ENCODE peak calls at places on chromosomes 6 and 20, in nine cellular contexts. One of them, this sample, is unnamed.

GRCh38 chr6:32973144-32973854 is 4.9 kb downstream of the BRD2 start:
- DNase-seq in CD8-positive, alpha-beta T cell: peak
- DNase-seq in WERI-Rb-1: peak
- DNase-seq in mesenchymal stem cell: peak
- DNase-seq in fibroblast of the aortic adventitia: peak
- DNase-seq in IMR-90: peak
- DNase-seq in breast epithelium: no peak
- DNase-seq in CD4-positive, CD25-positive, alpha-beta regulatory T cell: peak
- DNase-seq in PC-3: peak
- DNase-seq in this sample: peak

GRCh38 chr6:84773431-84774173 is 9.2 kb upstream of the TBX18 start:
- DNase-seq in fibroblast of the aortic adventitia: no peak
- DNase-seq in breast epithelium: no peak
- DNase-seq in CD4-positive, CD25-positive, alpha-beta regulatory T cell: no peak
- DNase-seq in mesenchymal stem cell: peak
- DNase-seq in PC-3: no peak
- DNase-seq in CD8-positive, alpha-beta T cell: no peak
- DNase-seq in IMR-90: no peak
- DNase-seq in WERI-Rb-1: peak
- DNase-seq in this sample: no peak

GRCh38 chr6:22248513-22249308 is 48.1 kb downstream of the PRL start:
- DNase-seq in WERI-Rb-1: no peak
- DNase-seq in CD4-positive, CD25-positive, alpha-beta regulatory T cell: no peak
- DNase-seq in breast epithelium: no peak
- DNase-seq in IMR-90: peak
- DNase-seq in CD8-positive, alpha-beta T cell: no peak
- DNase-seq in PC-3: peak
- DNase-seq in fibroblast of the aortic adventitia: peak
- DNase-seq in mesenchymal stem cell: peak
- DNase-seq in this sample: no peak

GRCh38 chr6:129774697-129775447 is 64.9 kb upstream of the ARHGAP18 start:
- DNase-seq in CD4-positive, CD25-positive, alpha-beta regulatory T cell: peak
- DNase-seq in PC-3: peak
- DNase-seq in CD8-positive, alpha-beta T cell: peak
- DNase-seq in IMR-90: peak
- DNase-seq in WERI-Rb-1: peak
- DNase-seq in fibroblast of the aortic adventitia: peak
- DNase-seq in mesenchymal stem cell: peak
- DNase-seq in breast epithelium: peak
- DNase-seq in this sample: peak

GRCh38 chr6:20367716-20368485 is 33.8 kb upstream of the E2F3 start:
- DNase-seq in CD4-positive, CD25-positive, alpha-beta regulatory T cell: no peak
- DNase-seq in mesenchymal stem cell: peak
- DNase-seq in PC-3: no peak
- DNase-seq in fibroblast of the aortic adventitia: no peak
- DNase-seq in breast epithelium: no peak
- DNase-seq in IMR-90: peak
- DNase-seq in CD8-positive, alpha-beta T cell: no peak
- DNase-seq in WERI-Rb-1: no peak
- DNase-seq in this sample: no peak

GRCh38 chr6:97195117-97195516 is 87.9 kb downstream of the MMS22L start:
- DNase-seq in CD8-positive, alpha-beta T cell: no peak
- DNase-seq in fibroblast of the aortic adventitia: peak
- DNase-seq in IMR-90: peak
- DNase-seq in CD4-positive, CD25-positive, alpha-beta regulatory T cell: no peak
- DNase-seq in mesenchymal stem cell: no peak
- DNase-seq in WERI-Rb-1: no peak
- DNase-seq in PC-3: no peak
- DNase-seq in breast epithelium: no peak
- DNase-seq in this sample: no peak

GRCh38 chr6:168232046-168232445 is 87.5 kb downstream of the DACT2 start:
- DNase-seq in fibroblast of the aortic adventitia: no peak
- DNase-seq in CD8-positive, alpha-beta T cell: no peak
- DNase-seq in PC-3: no peak
- DNase-seq in CD4-positive, CD25-positive, alpha-beta regulatory T cell: no peak
- DNase-seq in IMR-90: no peak
- DNase-seq in mesenchymal stem cell: no peak
- DNase-seq in WERI-Rb-1: no peak
- DNase-seq in breast epithelium: no peak
- DNase-seq in this sample: no peak

GRCh38 chr6:137928286-137928685 is 61.2 kb downstream of the TNFAIP3 start:
- DNase-seq in mesenchymal stem cell: no peak
- DNase-seq in CD8-positive, alpha-beta T cell: no peak
- DNase-seq in PC-3: no peak
- DNase-seq in breast epithelium: no peak
- DNase-seq in IMR-90: no peak
- DNase-seq in CD4-positive, CD25-positive, alpha-beta regulatory T cell: no peak
- DNase-seq in fibroblast of the aortic adventitia: no peak
- DNase-seq in WERI-Rb-1: no peak
- DNase-seq in this sample: peak

GRCh38 chr6:107704377-107705013 is 119.6 kb downstream of the SCML4 start:
- DNase-seq in WERI-Rb-1: no peak
- DNase-seq in mesenchymal stem cell: peak
- DNase-seq in PC-3: peak
- DNase-seq in breast epithelium: no peak
- DNase-seq in IMR-90: peak
- DNase-seq in fibroblast of the aortic adventitia: peak
- DNase-seq in CD4-positive, CD25-positive, alpha-beta regulatory T cell: peak
- DNase-seq in CD8-positive, alpha-beta T cell: no peak
- DNase-seq in this sample: no peak

GRCh38 chr6:70538364-70538763 is 28.4 kb upstream of the SDHAF4 start:
- DNase-seq in mesenchymal stem cell: no peak
- DNase-seq in PC-3: no peak
- DNase-seq in WERI-Rb-1: no peak
- DNase-seq in IMR-90: no peak
- DNase-seq in fibroblast of the aortic adventitia: no peak
- DNase-seq in breast epithelium: no peak
- DNase-seq in CD8-positive, alpha-beta T cell: no peak
- DNase-seq in CD4-positive, CD25-positive, alpha-beta regulatory T cell: no peak
- DNase-seq in this sample: no peak

GRCh38 chr6:24933868-24934401 is 1.8 kb downstream of the RIPOR2 start:
- DNase-seq in CD8-positive, alpha-beta T cell: peak
- DNase-seq in breast epithelium: no peak
- DNase-seq in mesenchymal stem cell: no peak
- DNase-seq in WERI-Rb-1: peak
- DNase-seq in CD4-positive, CD25-positive, alpha-beta regulatory T cell: peak
- DNase-seq in IMR-90: no peak
- DNase-seq in PC-3: peak
- DNase-seq in fibroblast of the aortic adventitia: no peak
- DNase-seq in this sample: no peak

GRCh38 chr20:61263084-61263695 is 11.1 kb downstream of the CDH4 start:
- DNase-seq in CD4-positive, CD25-positive, alpha-beta regulatory T cell: peak
- DNase-seq in fibroblast of the aortic adventitia: peak
- DNase-seq in breast epithelium: no peak
- DNase-seq in PC-3: peak
- DNase-seq in IMR-90: peak
- DNase-seq in mesenchymal stem cell: peak
- DNase-seq in WERI-Rb-1: no peak
- DNase-seq in CD8-positive, alpha-beta T cell: peak
- DNase-seq in this sample: peak

GRCh38 chr6:106165885-106166485 is 79.8 kb downstream of the PRDM1 start:
- DNase-seq in breast epithelium: no peak
- DNase-seq in CD8-positive, alpha-beta T cell: no peak
- DNase-seq in WERI-Rb-1: no peak
- DNase-seq in CD4-positive, CD25-positive, alpha-beta regulatory T cell: no peak
- DNase-seq in PC-3: peak
- DNase-seq in fibroblast of the aortic adventitia: no peak
- DNase-seq in IMR-90: peak
- DNase-seq in mesenchymal stem cell: peak
- DNase-seq in this sample: no peak

GRCh38 chr6:138001750-138002349 is 105.4 kb downstream of the PERP start:
- DNase-seq in mesenchymal stem cell: peak
- DNase-seq in IMR-90: peak
- DNase-seq in CD4-positive, CD25-positive, alpha-beta regulatory T cell: peak
- DNase-seq in CD8-positive, alpha-beta T cell: peak
- DNase-seq in PC-3: peak
- DNase-seq in fibroblast of the aortic adventitia: peak
- DNase-seq in WERI-Rb-1: peak
- DNase-seq in breast epithelium: peak
- DNase-seq in this sample: no peak

GRCh38 chr6:146859795-146860495 is 261.2 kb downstream of the ADGB start:
- DNase-seq in CD4-positive, CD25-positive, alpha-beta regulatory T cell: no peak
- DNase-seq in WERI-Rb-1: no peak
- DNase-seq in mesenchymal stem cell: no peak
- DNase-seq in CD8-positive, alpha-beta T cell: no peak
- DNase-seq in IMR-90: no peak
- DNase-seq in PC-3: no peak
- DNase-seq in fibroblast of the aortic adventitia: peak
- DNase-seq in breast epithelium: no peak
- DNase-seq in this sample: no peak

GRCh38 chr20:50399917-50400704 is 110.1 kb upstream of the PTPN1 start:
- DNase-seq in IMR-90: peak
- DNase-seq in breast epithelium: no peak
- DNase-seq in CD8-positive, alpha-beta T cell: no peak
- DNase-seq in CD4-positive, CD25-positive, alpha-beta regulatory T cell: no peak
- DNase-seq in mesenchymal stem cell: peak
- DNase-seq in WERI-Rb-1: no peak
- DNase-seq in PC-3: peak
- DNase-seq in fibroblast of the aortic adventitia: no peak
- DNase-seq in this sample: no peak

GRCh38 chr20:1777476-1777820 is 117.8 kb upstream of the SIRPA start:
- DNase-seq in CD4-positive, CD25-positive, alpha-beta regulatory T cell: no peak
- DNase-seq in fibroblast of the aortic adventitia: no peak
- DNase-seq in mesenchymal stem cell: no peak
- DNase-seq in CD8-positive, alpha-beta T cell: no peak
- DNase-seq in PC-3: no peak
- DNase-seq in WERI-Rb-1: no peak
- DNase-seq in IMR-90: no peak
- DNase-seq in breast epithelium: no peak
- DNase-seq in this sample: no peak
- H3K4me3 ChIP-seq in CD4-positive, CD25-positive, alpha-beta regulatory T cell: peak
- H3K4me3 ChIP-seq in fibroblast of the aortic adventitia: no peak
- H3K4me3 ChIP-seq in mesenchymal stem cell: no peak
- H3K4me3 ChIP-seq in CD8-positive, alpha-beta T cell: no peak
- H3K4me3 ChIP-seq in PC-3: no peak
- H3K4me3 ChIP-seq in WERI-Rb-1: no peak
- H3K4me3 ChIP-seq in IMR-90: no peak
- H3K4me3 ChIP-seq in breast epithelium: peak
- H3K4me3 ChIP-seq in this sample: no peak

GRCh38 chr6:73388800-73389512 is 5.7 kb upstream of the DDX43 start:
- DNase-seq in PC-3: peak
- DNase-seq in mesenchymal stem cell: peak
- DNase-seq in WERI-Rb-1: peak
- DNase-seq in CD4-positive, CD25-positive, alpha-beta regulatory T cell: peak
- DNase-seq in breast epithelium: no peak
- DNase-seq in fibroblast of the aortic adventitia: peak
- DNase-seq in CD8-positive, alpha-beta T cell: peak
- DNase-seq in IMR-90: peak
- DNase-seq in this sample: peak
- H3K4me3 ChIP-seq in PC-3: peak
- H3K4me3 ChIP-seq in mesenchymal stem cell: peak
- H3K4me3 ChIP-seq in WERI-Rb-1: peak
- H3K4me3 ChIP-seq in CD4-positive, CD25-positive, alpha-beta regulatory T cell: peak
- H3K4me3 ChIP-seq in breast epithelium: peak
- H3K4me3 ChIP-seq in fibroblast of the aortic adventitia: peak
- H3K4me3 ChIP-seq in CD8-positive, alpha-beta T cell: peak
- H3K4me3 ChIP-seq in IMR-90: peak
- H3K4me3 ChIP-seq in this sample: peak

GRCh38 chr20:38730989-38731737 is 6.9 kb downstream of the SLC32A1 start:
- DNase-seq in breast epithelium: peak
- DNase-seq in WERI-Rb-1: peak
- DNase-seq in CD8-positive, alpha-beta T cell: peak
- DNase-seq in CD4-positive, CD25-positive, alpha-beta regulatory T cell: peak
- DNase-seq in PC-3: peak
- DNase-seq in fibroblast of the aortic adventitia: peak
- DNase-seq in mesenchymal stem cell: peak
- DNase-seq in IMR-90: peak
- DNase-seq in this sample: peak

GRCh38 chr20:38731738-38732113 is 7.4 kb downstream of the SLC32A1 start:
- DNase-seq in fibroblast of the aortic adventitia: no peak
- DNase-seq in CD8-positive, alpha-beta T cell: no peak
- DNase-seq in PC-3: no peak
- DNase-seq in WERI-Rb-1: no peak
- DNase-seq in breast epithelium: no peak
- DNase-seq in IMR-90: no peak
- DNase-seq in mesenchymal stem cell: no peak
- DNase-seq in CD4-positive, CD25-positive, alpha-beta regulatory T cell: no peak
- DNase-seq in this sample: no peak

GRCh38 chr20:38728911-38729642 is 4.8 kb downstream of the SLC32A1 start:
- DNase-seq in fibroblast of the aortic adventitia: no peak
- DNase-seq in CD4-positive, CD25-positive, alpha-beta regulatory T cell: no peak
- DNase-seq in PC-3: no peak
- DNase-seq in breast epithelium: no peak
- DNase-seq in WERI-Rb-1: peak
- DNase-seq in mesenchymal stem cell: no peak
- DNase-seq in IMR-90: no peak
- DNase-seq in CD8-positive, alpha-beta T cell: no peak
- DNase-seq in this sample: no peak

GRCh38 chr20:38729767-38730166 is 5.5 kb downstream of the SLC32A1 start:
- DNase-seq in breast epithelium: no peak
- DNase-seq in WERI-Rb-1: no peak
- DNase-seq in PC-3: no peak
- DNase-seq in CD4-positive, CD25-positive, alpha-beta regulatory T cell: no peak
- DNase-seq in fibroblast of the aortic adventitia: no peak
- DNase-seq in IMR-90: no peak
- DNase-seq in mesenchymal stem cell: no peak
- DNase-seq in CD8-positive, alpha-beta T cell: no peak
- DNase-seq in this sample: no peak

DNA sequence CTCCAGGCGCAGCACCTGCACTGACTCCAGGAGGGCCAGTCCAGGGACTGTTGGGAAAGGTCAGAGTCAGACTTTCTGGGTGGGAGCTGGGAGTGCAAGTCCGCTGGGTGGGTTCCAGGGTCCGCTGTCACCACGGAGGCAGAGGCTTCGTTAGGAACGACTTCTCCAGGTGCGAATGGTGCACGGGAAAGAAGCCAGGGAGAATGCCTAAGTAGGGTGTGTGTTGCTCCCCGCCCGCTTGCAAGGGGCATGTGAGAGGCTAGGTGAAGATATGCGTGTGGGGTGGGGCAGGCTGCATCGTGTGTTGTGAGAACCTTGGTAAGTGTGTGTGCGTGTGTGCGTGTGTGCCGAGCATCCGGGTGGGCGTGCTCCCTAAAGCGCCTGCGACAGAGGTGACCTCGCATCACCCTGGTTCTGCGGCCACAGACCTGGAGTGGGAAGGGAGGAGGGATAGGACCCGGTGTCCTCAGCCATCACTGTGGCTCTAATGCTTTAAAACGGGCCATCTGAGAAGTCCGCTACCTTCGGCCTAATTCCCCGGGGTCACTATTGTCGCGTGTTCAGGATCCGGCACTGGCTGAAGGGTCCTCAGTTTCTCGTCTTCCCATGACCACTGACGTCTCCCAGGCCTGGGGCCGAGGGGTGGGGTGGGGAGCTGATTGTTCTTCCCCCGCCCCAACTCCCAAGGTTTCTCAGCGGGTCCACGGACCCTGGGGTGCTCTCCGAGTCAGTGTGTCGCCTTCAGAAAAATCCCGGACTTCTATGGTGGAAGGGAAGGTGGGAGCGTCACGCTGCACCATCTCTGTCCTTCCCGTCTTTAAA is 6.1 kb downstream of the SLC32A1 start:
- DNase-seq in WERI-Rb-1: peak
- DNase-seq in CD4-positive, CD25-positive, alpha-beta regulatory T cell: no peak
- DNase-seq in PC-3: no peak
- DNase-seq in CD8-positive, alpha-beta T cell: no peak
- DNase-seq in mesenchymal stem cell: no peak
- DNase-seq in IMR-90: no peak
- DNase-seq in breast epithelium: no peak
- DNase-seq in fibroblast of the aortic adventitia: no peak
- DNase-seq in this sample: no peak
- H3K4me3 ChIP-seq in WERI-Rb-1: peak
- H3K4me3 ChIP-seq in CD4-positive, CD25-positive, alpha-beta regulatory T cell: peak
- H3K4me3 ChIP-seq in PC-3: no peak
- H3K4me3 ChIP-seq in CD8-positive, alpha-beta T cell: peak
- H3K4me3 ChIP-seq in mesenchymal stem cell: no peak
- H3K4me3 ChIP-seq in IMR-90: no peak
- H3K4me3 ChIP-seq in breast epithelium: no peak
- H3K4me3 ChIP-seq in fibroblast of the aortic adventitia: no peak
- H3K4me3 ChIP-seq in this sample: no peak

GRCh38 chr6:131946992-131947955 is 3.9 kb downstream of the CCN2 start:
- DNase-seq in WERI-Rb-1: no peak
- DNase-seq in fibroblast of the aortic adventitia: peak
- DNase-seq in CD4-positive, CD25-positive, alpha-beta regulatory T cell: no peak
- DNase-seq in breast epithelium: no peak
- DNase-seq in CD8-positive, alpha-beta T cell: no peak
- DNase-seq in PC-3: peak
- DNase-seq in IMR-90: peak
- DNase-seq in mesenchymal stem cell: peak
- DNase-seq in this sample: no peak
- H3K4me3 ChIP-seq in WERI-Rb-1: no peak
- H3K4me3 ChIP-seq in fibroblast of the aortic adventitia: peak
- H3K4me3 ChIP-seq in CD4-positive, CD25-positive, alpha-beta regulatory T cell: no peak
- H3K4me3 ChIP-seq in breast epithelium: no peak
- H3K4me3 ChIP-seq in CD8-positive, alpha-beta T cell: no peak
- H3K4me3 ChIP-seq in PC-3: no peak
- H3K4me3 ChIP-seq in IMR-90: peak
- H3K4me3 ChIP-seq in mesenchymal stem cell: no peak
- H3K4me3 ChIP-seq in this sample: no peak

This sample was measured in HL-60.